ENCODE peak calls at places on chromosomes 11 and 22, in eight cellular contexts. U, K, R, E, C, L, F and V are unnamed samples.

GRCh38 chr11:12359761-12360160 is 17.6 kb upstream of the PARVA start:
- DNase-seq in U (no peak), L (no peak), R (peak; percentile 25), K (no peak), C (no peak), E (no peak), F (peak; percentile 16), V (no peak)

GRCh38 chr22:24417901-24418641 is 9.3 kb upstream of the ADORA2A start:
- DNase-seq in K (no peak), U (no peak), L (no peak), E (no peak), R (no peak), F (no peak), C (peak; percentile 72), V (no peak)

GRCh38 chr11:74611369-74611861 is 19.0 kb downstream of the POLD3 start:
- DNase-seq in C (peak; percentile 73), L (no peak), U (no peak), K (no peak), E (no peak), R (peak; percentile 68), F (no peak), V (no peak)

GRCh38 chr11:86773878-86774277 is 26.5 kb upstream of the PRSS23 start:
- DNase-seq in F (no peak), K (no peak), C (no peak), E (no peak), L (no peak), U (no peak), R (no peak), V (no peak)

GRCh38 chr11:26365284-26365683 is 33.4 kb downstream of the ANO3 start:
- DNase-seq in K (no peak), C (no peak), U (no peak), R (no peak), L (no peak), F (no peak), E (no peak), V (no peak)

GRCh38 chr11:113242767-113243397 is 71.5 kb upstream of the TTC12 start:
- DNase-seq in E (no peak), K (no peak), F (peak; percentile 66), L (no peak), C (no peak), U (no peak), R (no peak), V (no peak)

GRCh38 chr11:94134651-94135512 is 6.2 kb downstream of the PANX1 start:
- DNase-seq in K (peak; percentile 55), C (peak; percentile 92), L (peak; percentile 87), U (no peak), E (peak; percentile 44), F (peak; percentile 96), R (peak; percentile 90), V (peak; percentile 86)

GRCh38 chr11:134542401-134543143 is 130.5 kb upstream of the B3GAT1 start:
- DNase-seq in F (no peak), K (no peak), L (peak; percentile 35), E (no peak), C (peak; percentile 32), R (peak; percentile 42), U (peak; percentile 95), V (peak; percentile 16)

GRCh38 chr11:44203270-44204043 is 106.5 kb downstream of the ALX4 start:
- DNase-seq in E (no peak), K (peak; percentile 67), C (peak; percentile 52), F (no peak), U (no peak), R (no peak), L (no peak), V (peak; percentile 15)

GRCh38 chr11:44592125-44592643 is 26.7 kb downstream of the CD82 start:
- DNase-seq in U (no peak), K (peak; percentile 48), C (no peak), L (peak; percentile 92), E (peak; percentile 32), F (no peak), R (no peak), V (peak; percentile 79)

GRCh38 chr11:66906077-66906929 is 49.4 kb downstream of the LRFN4 start:
- DNase-seq in R (peak; percentile 84), U (no peak), K (no peak), C (peak; percentile 96), L (no peak), E (no peak), F (peak; percentile 33), V (no peak)

DNA sequence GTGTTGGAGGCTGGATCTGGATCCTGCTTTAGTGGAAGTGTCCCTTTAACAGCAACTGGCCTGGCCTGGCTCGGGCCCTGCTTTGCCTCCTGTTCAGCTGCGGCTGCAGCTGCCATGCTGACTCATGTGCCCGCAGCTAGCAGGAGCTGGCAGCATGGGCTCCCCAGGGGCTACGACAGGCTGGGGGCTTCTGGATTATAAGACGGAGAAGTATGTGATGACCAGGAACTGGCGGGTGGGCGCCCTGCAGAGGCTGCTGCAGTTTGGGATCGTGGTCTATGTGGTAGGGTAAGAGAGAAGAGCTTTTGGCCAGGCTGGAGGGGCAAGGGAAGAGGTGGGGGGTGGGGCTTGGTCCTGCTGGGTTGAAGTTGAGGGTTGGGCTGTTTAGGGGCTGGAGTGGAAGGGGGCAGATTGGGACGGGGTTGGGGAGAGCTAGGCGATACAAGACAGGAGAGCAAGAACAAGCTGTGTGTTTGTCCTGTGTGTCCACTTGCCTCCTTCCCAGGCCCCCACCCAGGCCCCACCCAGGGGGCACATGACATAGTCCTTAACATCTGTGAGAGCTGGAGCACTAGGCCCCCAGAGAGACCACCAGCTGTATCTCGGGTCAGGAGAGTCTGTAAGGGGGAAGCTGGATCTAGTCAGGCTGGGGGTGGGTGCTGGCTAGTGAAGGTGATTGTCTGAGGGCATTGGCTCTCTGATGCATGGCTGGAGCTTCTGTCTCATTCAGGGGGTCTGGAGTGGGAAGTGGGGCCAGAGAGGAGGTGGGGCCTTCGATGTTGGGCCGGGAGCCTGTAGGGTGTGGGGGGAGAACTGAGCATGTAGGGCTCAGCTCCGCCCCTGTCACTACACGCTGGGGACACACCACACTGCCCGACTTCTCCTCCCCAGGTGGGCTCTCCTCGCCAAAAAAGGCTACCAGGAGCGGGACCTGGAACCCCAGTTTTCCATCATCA is at the start of gene P2RX6:
- DNase-seq in R (peak; percentile 17), L (no peak), U (no peak), K (peak; percentile 47), C (no peak), E (no peak), F (peak; percentile 25), V (peak; percentile 88)
- H3K4me3 ChIP-seq in R (no peak within 1 kb of the TSS), L (peak within 1 kb of the TSS; percentile 66), U (peak within 1 kb of the TSS; percentile 40), K (peak within 1 kb of the TSS; percentile 56), C (peak within 1 kb of the TSS; percentile 40), E (peak within 1 kb of the TSS; percentile 27), F (peak within 1 kb of the TSS; percentile 64), V (peak within 1 kb of the TSS; percentile 75)

DNA sequence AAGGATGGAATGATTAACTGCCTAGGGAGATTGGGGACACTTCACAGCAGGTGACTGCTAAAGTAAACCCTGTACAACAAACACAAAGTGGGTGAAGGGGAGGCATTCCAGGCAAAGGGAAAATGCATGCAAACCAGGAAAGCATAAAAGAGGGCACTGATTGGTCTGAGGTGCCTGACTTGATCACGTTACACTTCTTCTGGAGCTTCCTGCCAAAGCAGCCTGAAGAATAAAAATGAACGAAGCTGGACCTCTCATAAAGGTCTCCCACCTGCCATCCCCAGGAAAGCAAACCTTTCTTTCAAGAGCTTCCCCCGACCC is 46.7 kb upstream of the SCUBE2 start:
- DNase-seq in F (no peak), C (no peak), E (no peak), L (no peak), R (no peak), K (no peak), U (no peak), V (no peak)
- TF ChIP-seq CTCF in F (no peak), C (no peak), E (no peak), L (no peak), R (peak; percentile 13), K (no peak), U (no peak), V (no peak)

DNA sequence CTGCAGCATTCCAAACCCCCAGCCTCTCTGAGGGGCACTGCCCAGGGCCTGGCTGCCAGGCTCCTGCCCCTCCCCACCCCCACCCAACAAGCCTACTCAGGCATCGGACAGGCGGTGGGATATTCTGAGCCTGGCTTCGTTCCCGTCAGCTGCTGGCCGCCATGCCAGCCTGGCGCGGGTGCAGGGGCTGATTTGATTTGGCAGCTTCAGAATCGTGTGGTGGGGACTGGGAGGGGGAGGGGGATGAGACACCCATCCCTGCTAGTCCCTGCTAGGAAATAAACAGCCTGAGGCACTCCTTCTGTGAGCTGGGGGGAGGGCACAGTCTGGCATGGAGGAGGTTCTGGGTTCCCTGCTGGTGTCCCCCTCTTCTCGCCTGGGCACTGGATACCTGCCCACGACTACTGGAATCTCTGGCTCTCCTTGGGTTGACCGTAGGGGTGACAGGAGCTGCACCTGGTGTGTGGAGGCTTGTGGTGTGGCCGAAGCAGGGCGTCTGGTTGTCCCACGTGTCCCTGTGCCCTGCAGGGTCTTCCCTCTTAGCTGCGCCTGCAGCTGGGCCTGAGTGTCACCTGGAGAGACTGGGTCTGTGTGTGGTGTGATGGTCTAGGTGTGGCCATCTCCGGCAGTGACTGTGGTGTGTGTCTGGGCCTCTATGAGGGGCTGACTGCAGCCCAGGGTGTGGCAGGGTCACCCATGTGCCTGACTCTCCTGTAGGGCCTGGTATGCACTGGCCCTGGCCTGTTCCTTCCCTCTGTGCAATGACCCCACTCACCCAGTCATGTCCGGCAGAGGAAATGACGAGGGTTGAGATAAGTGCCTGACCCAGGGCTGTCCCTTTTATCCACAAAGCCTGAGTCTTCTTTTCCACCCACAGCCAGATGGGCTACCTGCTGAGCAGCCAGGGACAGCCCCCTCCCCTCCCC is 42.2 kb downstream of the PDE2A start:
- DNase-seq in E (no peak), K (no peak), U (no peak), R (peak; percentile 22), L (no peak), C (no peak), F (no peak), V (peak; percentile 87)
- H3K4me3 ChIP-seq in E (no peak overlapping the region), K (no peak overlapping the region), U (no peak overlapping the region), R (no peak overlapping the region), L (no peak overlapping the region), C (no peak overlapping the region), F (no peak overlapping the region), V (no peak overlapping the region)

DNA sequence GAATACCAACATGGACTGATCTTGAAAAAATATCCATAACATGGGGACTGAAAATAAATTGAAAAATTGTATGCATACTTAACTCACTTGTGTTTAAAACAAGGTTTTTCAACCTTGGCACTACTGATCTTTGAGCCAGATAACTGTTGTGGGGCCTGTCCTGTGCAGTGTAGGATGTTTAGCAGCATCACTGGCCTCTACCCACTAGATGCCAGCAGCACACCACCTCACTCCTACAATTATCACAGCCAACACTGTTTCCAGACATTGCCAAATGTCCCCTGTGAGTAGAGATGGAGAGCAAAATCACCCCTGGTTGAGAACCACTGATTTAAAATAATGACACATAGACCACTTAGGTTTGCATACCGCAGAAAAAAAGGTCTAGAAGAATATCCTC is 45.0 kb upstream of the SLC1A2 start:
- DNase-seq in U (no peak), F (no peak), C (peak; percentile 16), L (no peak), K (no peak), E (no peak), R (peak; percentile 54), V (no peak)
- TF ChIP-seq CTCF in U (no peak), F (peak; percentile 41), C (peak; percentile 63), L (no peak), K (no peak), E (no peak), R (peak; percentile 60), V (no peak)

DNA sequence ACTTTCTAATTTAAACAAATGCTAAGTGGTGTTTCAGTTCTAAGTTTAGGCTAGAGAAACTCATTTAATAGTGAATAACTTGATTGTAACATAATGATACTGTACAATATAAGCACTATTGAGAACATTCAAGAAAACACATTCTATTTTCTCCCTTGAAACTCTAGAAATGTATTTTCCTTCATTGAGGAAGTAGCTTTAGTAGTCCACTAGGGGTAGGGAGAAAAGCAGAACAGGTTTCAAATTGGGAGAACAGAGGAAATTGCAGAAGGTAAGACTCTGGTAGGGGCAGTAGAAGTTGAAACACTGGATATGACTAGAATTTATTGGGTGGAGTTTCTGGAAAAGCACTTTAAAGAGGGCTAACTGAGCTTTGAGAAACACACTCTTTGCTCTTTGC is 31.6 kb upstream of the MPPED2 start:
- DNase-seq in U (no peak), E (no peak), L (no peak), C (no peak), F (no peak), R (no peak), K (no peak), V (no peak)
- H3K4me3 ChIP-seq in U (no peak overlapping the region), E (no peak overlapping the region), L (no peak overlapping the region), C (no peak overlapping the region), F (no peak overlapping the region), R (no peak overlapping the region), K (no peak overlapping the region), V (no peak overlapping the region)